ENCODE peak calls at places on chromosomes 5 and 9, in four cellular contexts. One of them, this sample, is unnamed.

GRCh38 chr5:14767942-14768837 is 103.4 kb downstream of the ANKH start:
- DNase-seq in IMR-90: no peak
- DNase-seq in A549: no peak
- DNase-seq in HepG2: peak
- DNase-seq in this sample: no peak

GRCh38 chr9:33813712-33814641 is 3.0 kb upstream of the UBE2R2 start:
- DNase-seq in IMR-90: peak
- DNase-seq in A549: peak
- DNase-seq in HepG2: peak
- DNase-seq in this sample: peak

GRCh38 chr5:100644776-100645175 is 109.6 kb downstream of the FAM174A start:
- DNase-seq in IMR-90: no peak
- DNase-seq in A549: no peak
- DNase-seq in HepG2: no peak
- DNase-seq in this sample: no peak

GRCh38 chr5:149961186-149961685 is 678 bp downstream of the SLC26A2 start:
- DNase-seq in IMR-90: no peak
- DNase-seq in A549: no peak
- DNase-seq in HepG2: no peak
- DNase-seq in this sample: no peak

GRCh38 chr5:66596791-66597757 is 881 bp downstream of the MAST4 start:
- DNase-seq in IMR-90: no peak
- DNase-seq in A549: peak
- DNase-seq in HepG2: no peak
- DNase-seq in this sample: no peak

GRCh38 chr5:123538670-123539459 is 26.9 kb downstream of the CSNK1G3 start:
- DNase-seq in IMR-90: no peak
- DNase-seq in A549: no peak
- DNase-seq in HepG2: no peak
- DNase-seq in this sample: no peak

GRCh38 chr5:103890313-103890712 is 327.7 kb upstream of the NUDT12 start:
- DNase-seq in IMR-90: no peak
- DNase-seq in A549: no peak
- DNase-seq in HepG2: no peak
- DNase-seq in this sample: no peak

GRCh38 chr5:88081877-88082276 is 186.8 kb downstream of the TMEM161B start:
- DNase-seq in IMR-90: no peak
- DNase-seq in A549: no peak
- DNase-seq in HepG2: no peak
- DNase-seq in this sample: no peak

GRCh38 chr5:124561451-124561850 is 185.0 kb downstream of the ZNF608 start:
- DNase-seq in IMR-90: peak
- DNase-seq in A549: no peak
- DNase-seq in HepG2: no peak
- DNase-seq in this sample: no peak

DNA sequence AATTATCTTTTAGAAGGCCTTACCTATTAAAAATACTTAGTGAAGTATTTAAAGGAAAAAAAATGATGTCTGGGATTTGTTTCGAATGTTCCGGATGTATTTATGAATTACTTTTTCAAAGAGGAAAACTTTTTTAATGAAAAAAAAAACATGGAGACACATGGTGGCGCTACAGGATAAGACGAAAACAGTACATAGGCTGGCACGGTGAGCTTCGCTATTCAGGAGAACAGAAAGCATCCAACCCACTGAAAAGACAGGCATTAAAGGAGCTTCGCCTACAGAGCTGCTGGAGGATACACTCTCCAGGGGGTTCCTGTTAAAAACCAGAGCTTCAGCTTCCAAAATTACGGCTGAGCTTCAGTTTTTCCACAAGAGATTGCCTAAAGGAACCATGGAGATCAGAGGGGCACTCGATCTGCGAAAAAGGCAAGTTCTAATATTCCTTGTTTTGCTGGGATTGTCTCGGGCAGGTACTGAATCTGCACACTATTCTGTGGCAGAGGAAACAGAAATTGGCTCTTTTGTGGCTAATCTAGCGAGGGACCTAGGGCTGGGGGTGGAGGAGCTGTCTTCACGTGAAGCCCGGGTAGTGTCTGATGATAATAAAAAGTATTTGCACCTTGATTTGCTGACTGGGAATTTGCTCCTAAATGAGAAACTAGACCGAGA is at the start of gene PCDHB14:
- DNase-seq in IMR-90: peak
- DNase-seq in A549: no peak
- DNase-seq in HepG2: peak
- DNase-seq in this sample: no peak
- TF ChIP-seq MAZ in IMR-90: no peak
- TF ChIP-seq MAZ in A549: no peak
- TF ChIP-seq MAZ in HepG2: no peak
- TF ChIP-seq MAZ in this sample: no peak

DNA sequence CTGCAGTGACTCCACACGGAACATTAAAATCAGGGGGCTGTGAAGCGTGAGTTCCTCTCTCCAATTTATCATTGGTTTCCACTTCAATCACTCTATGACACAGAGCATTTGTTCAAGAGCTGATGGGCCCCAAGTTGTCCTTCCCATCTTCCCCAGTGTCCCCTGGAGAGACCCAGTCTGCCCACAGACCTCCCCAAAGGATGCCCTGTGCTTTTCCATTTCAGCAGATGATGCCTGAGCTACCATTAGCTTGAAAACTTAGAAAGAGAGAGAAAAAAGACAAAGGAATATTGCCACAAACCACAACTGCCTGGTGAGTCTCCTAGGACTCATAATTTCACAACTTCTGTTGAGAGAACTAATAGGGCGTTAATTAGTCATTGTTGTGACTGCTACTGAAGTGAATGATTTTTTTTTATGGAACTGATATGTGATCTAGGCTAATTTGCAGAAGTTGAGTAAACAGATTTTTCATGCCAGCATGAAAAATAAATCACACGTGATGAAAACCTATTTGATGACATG is 772.7 kb downstream of the SEMA5A start:
- DNase-seq in IMR-90: no peak
- DNase-seq in A549: no peak
- DNase-seq in HepG2: no peak
- DNase-seq in this sample: no peak
- TF ChIP-seq MAZ in IMR-90: no peak
- TF ChIP-seq MAZ in A549: no peak
- TF ChIP-seq MAZ in HepG2: no peak
- TF ChIP-seq MAZ in this sample: no peak

GRCh38 chr9:99059074-99059894 is 45.6 kb upstream of the TGFBR1 start:
- DNase-seq in IMR-90: no peak
- DNase-seq in A549: no peak
- DNase-seq in HepG2: no peak
- DNase-seq in this sample: peak

GRCh38 chr9:99055384-99055783 is 49.5 kb upstream of the TGFBR1 start:
- DNase-seq in IMR-90: no peak
- DNase-seq in A549: no peak
- DNase-seq in HepG2: peak
- DNase-seq in this sample: no peak

GRCh38 chr9:99056186-99056585 is 48.7 kb upstream of the TGFBR1 start:
- DNase-seq in IMR-90: no peak
- DNase-seq in A549: no peak
- DNase-seq in HepG2: no peak
- DNase-seq in this sample: no peak

GRCh38 chr9:99056876-99057664 is 47.8 kb upstream of the TGFBR1 start:
- DNase-seq in IMR-90: peak
- DNase-seq in A549: no peak
- DNase-seq in HepG2: no peak
- DNase-seq in this sample: no peak

GRCh38 chr9:99057665-99058625 is 47.0 kb upstream of the TGFBR1 start:
- DNase-seq in IMR-90: peak
- DNase-seq in A549: no peak
- DNase-seq in HepG2: no peak
- DNase-seq in this sample: peak
- TF ChIP-seq MAZ in IMR-90: no peak
- TF ChIP-seq MAZ in A549: no peak
- TF ChIP-seq MAZ in HepG2: no peak
- TF ChIP-seq MAZ in this sample: no peak

DNA sequence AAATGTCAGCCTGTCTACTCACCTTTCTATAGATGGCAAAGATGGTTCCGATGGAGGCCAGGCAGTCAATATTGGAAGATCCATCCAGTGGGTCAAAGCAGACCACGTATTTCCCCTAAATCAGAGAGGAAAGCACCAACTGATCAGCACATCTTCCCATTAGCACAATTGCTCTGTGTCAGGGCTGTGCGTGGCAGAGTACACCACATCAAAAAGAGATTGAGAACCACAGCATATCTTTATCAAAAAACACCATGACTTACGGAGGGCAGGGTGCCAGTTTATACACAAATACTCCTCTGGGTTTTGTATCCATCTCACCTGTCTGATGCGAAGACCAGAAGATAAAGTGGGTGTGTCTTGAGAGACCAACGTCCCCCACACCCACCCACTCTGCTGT is 9.1 kb downstream of the FBP2 start:
- DNase-seq in IMR-90: no peak
- DNase-seq in A549: no peak
- DNase-seq in HepG2: no peak
- DNase-seq in this sample: no peak
- TF ChIP-seq MAZ in IMR-90: no peak
- TF ChIP-seq MAZ in A549: no peak
- TF ChIP-seq MAZ in HepG2: no peak
- TF ChIP-seq MAZ in this sample: no peak

DNA sequence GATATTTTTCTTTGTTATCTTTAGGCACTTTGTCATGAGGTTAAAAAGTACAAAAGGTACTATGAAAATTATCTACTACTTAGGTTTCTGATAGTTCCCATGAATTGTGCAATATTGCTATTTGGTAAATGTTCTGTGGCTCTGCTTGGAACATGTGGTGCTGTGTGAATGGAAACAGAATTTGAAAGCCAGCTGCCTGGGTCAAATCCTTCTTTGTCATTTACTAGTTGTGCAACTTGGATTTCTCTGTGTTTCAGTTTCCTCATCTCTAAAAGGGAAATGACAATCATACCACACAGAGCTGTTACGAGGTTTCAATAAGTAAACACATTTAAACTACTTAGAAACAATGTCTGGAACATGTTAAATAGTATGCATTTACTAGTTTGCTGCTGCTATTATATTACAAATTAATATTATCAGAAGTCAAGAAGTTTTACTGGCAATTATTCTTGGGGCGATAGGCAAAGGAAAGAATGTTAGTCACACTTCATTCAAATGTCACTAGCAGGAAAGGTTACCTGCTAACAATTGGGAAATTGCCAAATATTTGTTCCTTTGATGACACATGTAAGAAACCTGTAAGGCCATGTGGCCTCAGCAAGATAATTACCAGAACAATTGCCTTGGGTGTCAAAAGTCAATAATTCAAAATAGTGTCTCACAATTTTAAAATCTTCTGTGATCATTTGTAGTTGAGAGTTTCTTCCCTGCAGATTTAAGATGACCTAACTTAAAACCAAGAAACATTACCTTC is 184.8 kb downstream of the KIAA0825 start:
- DNase-seq in IMR-90: peak
- DNase-seq in A549: no peak
- DNase-seq in HepG2: peak
- DNase-seq in this sample: no peak
- TF ChIP-seq MAZ in IMR-90: no peak
- TF ChIP-seq MAZ in A549: no peak
- TF ChIP-seq MAZ in HepG2: no peak
- TF ChIP-seq MAZ in this sample: no peak

DNA sequence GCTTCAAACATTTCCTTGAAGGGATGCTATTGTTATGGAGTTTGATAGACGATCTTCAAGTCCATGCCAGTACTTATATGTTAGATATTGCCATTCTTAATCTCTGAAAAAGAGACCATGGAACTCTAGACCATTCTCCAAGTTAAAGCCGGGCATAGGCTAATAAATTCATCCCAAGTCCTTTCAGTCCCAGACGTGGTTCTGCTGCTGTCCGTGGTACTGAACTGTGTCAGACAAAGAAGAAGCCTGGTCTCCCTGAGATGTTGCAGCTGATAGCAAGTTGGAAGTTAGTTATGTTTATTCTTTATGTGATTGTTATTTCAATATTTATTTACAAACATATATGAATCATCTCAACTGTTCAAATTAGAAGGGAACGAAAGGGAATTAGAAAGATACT is 158.7 kb downstream of the NMUR2 start:
- DNase-seq in IMR-90: peak
- DNase-seq in A549: no peak
- DNase-seq in HepG2: peak
- DNase-seq in this sample: peak
- TF ChIP-seq MAZ in IMR-90: no peak
- TF ChIP-seq MAZ in A549: no peak
- TF ChIP-seq MAZ in HepG2: no peak
- TF ChIP-seq MAZ in this sample: no peak

GRCh38 chr9:112711050-112711689 is 6.7 kb downstream of the INIP start:
- DNase-seq in IMR-90: peak
- DNase-seq in A549: no peak
- DNase-seq in HepG2: peak
- DNase-seq in this sample: peak

GRCh38 chr9:112700080-112700479 is 17.8 kb downstream of the INIP start:
- DNase-seq in IMR-90: peak
- DNase-seq in A549: no peak
- DNase-seq in HepG2: peak
- DNase-seq in this sample: no peak

GRCh38 chr9:112703304-112703703 is 14.6 kb downstream of the INIP start:
- DNase-seq in IMR-90: no peak
- DNase-seq in A549: no peak
- DNase-seq in HepG2: no peak
- DNase-seq in this sample: no peak

GRCh38 chr9:112705773-112706427 is 12.0 kb downstream of the INIP start:
- DNase-seq in IMR-90: peak
- DNase-seq in A549: no peak
- DNase-seq in HepG2: peak
- DNase-seq in this sample: no peak
- TF ChIP-seq MAZ in IMR-90: no peak
- TF ChIP-seq MAZ in A549: no peak
- TF ChIP-seq MAZ in HepG2: no peak
- TF ChIP-seq MAZ in this sample: no peak